ENCODE peak calls at places on chromosomes 1 and 21, in nine cellular contexts. N is dermis microvascular lymphatic vessel endothelial cell; G is effector CD4-positive, alpha-beta T cell; X is iPS DF 6.9; V is stimulated activated CD8-positive, alpha-beta memory T cell treated with anti-CD3 and anti-CD28 coated beads, Interleukin-15, amount 100 ng/mL, for 1 hour; R is G401; P is T follicular helper cell; D is epithelial cell of esophagus; Q is RKO. L is an unnamed sample.

GRCh38 chr1:181013144-181013543 is 9.5 kb downstream of the STX6 start:
- DNase-seq in G (no peak), Q (no peak), D (peak), N (no peak), V (no peak), P (no peak), X (no peak), R (no peak), L (no peak)

GRCh38 chr1:9413143-9413876 is 120.6 kb downstream of the SPSB1 start:
- DNase-seq in V (no peak), X (no peak), N (peak), R (no peak), Q (no peak), G (no peak), P (no peak), D (peak), L (peak)

GRCh38 chr1:89719502-89720306 is 86.8 kb downstream of the LRRC8C start:
- DNase-seq in Q (no peak), G (no peak), X (no peak), V (no peak), P (no peak), N (peak), R (peak), D (peak), L (no peak)

GRCh38 chr1:71964188-71964587 is 318.2 kb downstream of the NEGR1 start:
- DNase-seq in P (no peak), N (no peak), X (peak), D (peak), V (no peak), G (no peak), R (no peak), Q (no peak), L (no peak)

GRCh38 chr21:38993561-38993960 is 187.8 kb downstream of the ETS2 start:
- DNase-seq in D (peak), R (no peak), G (no peak), Q (peak), X (no peak), N (peak), V (no peak), P (no peak), L (no peak)

GRCh38 chr1:12178511-12178910 is 11.7 kb downstream of the TNFRSF1B start:
- DNase-seq in R (no peak), X (no peak), D (no peak), V (no peak), P (no peak), N (no peak), G (no peak), Q (no peak), L (no peak)

GRCh38 chr1:167860231-167860923 is 53.6 kb downstream of the ADCY10 start:
- DNase-seq in R (no peak), P (no peak), N (no peak), X (no peak), D (peak), V (no peak), Q (peak), G (no peak), L (no peak)

GRCh38 chr1:230641900-230642262 is 400 bp upstream of the COG2 start:
- DNase-seq in P (no peak), N (no peak), X (peak), V (no peak), Q (no peak), G (no peak), R (no peak), D (no peak), L (no peak)

GRCh38 chr1:110916669-110917306 is 43.8 kb downstream of the CD53 start:
- DNase-seq in X (no peak), R (no peak), G (no peak), P (no peak), N (peak), Q (peak), V (no peak), D (peak), L (no peak)

GRCh38 chr1:41733021-41733420 is 185.7 kb downstream of the HIVEP3 start:
- DNase-seq in Q (no peak), N (no peak), X (no peak), G (no peak), D (no peak), V (no peak), P (no peak), R (peak), L (no peak)

GRCh38 chr21:21163904-21164303 is 165.7 kb downstream of the NCAM2 start:
- DNase-seq in N (peak), P (peak), D (peak), R (peak), V (no peak), G (no peak), Q (peak), X (peak), L (peak)

GRCh38 chr1:103529746-103530145 is 4.2 kb downstream of the RNPC3 start:
- DNase-seq in X (no peak), V (no peak), P (no peak), G (peak), N (no peak), Q (peak), R (no peak), D (peak), L (no peak)

GRCh38 chr21:45848352-45848751 is 133.2 kb upstream of the COL6A1 start:
- DNase-seq in R (peak), Q (no peak), D (no peak), G (no peak), N (no peak), P (no peak), X (no peak), V (no peak), L (no peak)

GRCh38 chr1:53340660-53341520 is 13.0 kb upstream of the LRP8 start:
- DNase-seq in D (no peak), V (no peak), Q (no peak), G (no peak), X (no peak), R (no peak), P (no peak), N (no peak), L (no peak)

GRCh38 chr1:89833183-89834077 is 12.6 kb downstream of the LRRC8D start:
- DNase-seq in N (no peak), G (no peak), V (no peak), X (no peak), Q (no peak), R (no peak), P (no peak), D (no peak), L (no peak)

GRCh38 chr1:232340448-232340847 is 289.5 kb downstream of the SIPA1L2 start:
- DNase-seq in P (no peak), G (no peak), R (no peak), D (peak), X (no peak), Q (no peak), V (no peak), N (no peak), L (no peak)

GRCh38 chr21:33024278-33025103 is 1.2 kb upstream of the OLIG2 start:
- DNase-seq in V (no peak), R (no peak), G (no peak), N (no peak), X (no peak), Q (no peak), D (no peak), P (no peak), L (no peak)

GRCh38 chr21:25459365-25459764 is 147.9 kb downstream of the MRPL39 start:
- DNase-seq in V (no peak), G (no peak), P (no peak), Q (no peak), N (no peak), R (no peak), X (no peak), D (no peak), L (no peak)

GRCh38 chr1:94883688-94884087 is 43.2 kb downstream of the CNN3 start:
- DNase-seq in G (no peak), N (no peak), R (no peak), D (no peak), P (no peak), X (no peak), Q (no peak), V (no peak), L (peak)

GRCh38 chr1:110390096-110390495 is 730 bp downstream of the SLC16A4 start:
- DNase-seq in V (no peak), D (peak), N (no peak), Q (no peak), G (no peak), X (no peak), R (no peak), P (no peak), L (no peak)

GRCh38 chr1:113488576-113489177 is 98.4 kb downstream of the MAGI3 start:
- DNase-seq in R (no peak), V (no peak), D (peak), N (peak), X (no peak), Q (no peak), P (no peak), G (no peak), L (no peak)

GRCh38 chr1:56584910-56585528 is 5.7 kb upstream of the PLPP3 start:
- DNase-seq in G (no peak), Q (peak), D (peak), P (no peak), X (no peak), R (peak), V (no peak), N (peak), L (no peak)

GRCh38 chr21:45356653-45357435 is 48.1 kb upstream of the COL18A1 start:
- DNase-seq in D (no peak), X (no peak), Q (no peak), G (no peak), R (no peak), V (no peak), N (no peak), P (no peak), L (no peak)

L was measured in B cell.